ENCODE peak calls at places on chromosomes 1 and 21, in seven cellular contexts. T is dorsolateral prefrontal cortex, O is astrocyte of the spinal cord, N is testis, K is fibroblast of lung, M is GM12864, H is glutamatergic neuron. P is an unnamed sample.

GRCh38 chr1:243705585-243705984 is 144.5 kb downstream of the AKT3 start:
- DNase-seq in H (no peak), T (no peak), M (no peak), N (no peak), K (no peak), O (no peak), P (no peak)

GRCh38 chr1:210692796-210693195 is 364.1 kb downstream of the HHAT start:
- DNase-seq in N (no peak), O (no peak), K (no peak), H (no peak), M (no peak), T (no peak), P (no peak)

GRCh38 chr1:119885903-119886783 is 10.2 kb downstream of the ADAM30 start:
- DNase-seq in N (peak), H (peak), T (no peak), K (peak), M (no peak), O (peak), P (peak)

GRCh38 chr1:182175340-182176068 is 114.0 kb upstream of the ZNF648 start:
- DNase-seq in K (no peak), O (no peak), T (no peak), N (no peak), H (no peak), M (no peak), P (no peak)

GRCh38 chr21:42081138-42081537 is 10.0 kb downstream of the UMODL1 start:
- DNase-seq in H (no peak), T (no peak), N (no peak), M (no peak), O (no peak), K (peak), P (no peak)

GRCh38 chr1:237890416-237890815 is 306 bp downstream of the ZP4 start:
- DNase-seq in H (no peak), N (no peak), K (no peak), T (no peak), O (no peak), M (no peak), P (no peak)

GRCh38 chr1:167509587-167509986 is 8.7 kb downstream of the CD247 start:
- DNase-seq in M (no peak), N (no peak), T (no peak), H (no peak), O (no peak), K (no peak), P (no peak)

GRCh38 chr1:52294580-52294979 is 71.4 kb downstream of the CC2D1B start:
- DNase-seq in N (no peak), O (no peak), T (no peak), M (no peak), H (no peak), K (peak), P (no peak)

GRCh38 chr1:186571771-186572170 is 108.5 kb downstream of the PTGS2 start:
- DNase-seq in H (no peak), N (no peak), T (no peak), M (no peak), K (no peak), O (no peak), P (no peak)

DNA sequence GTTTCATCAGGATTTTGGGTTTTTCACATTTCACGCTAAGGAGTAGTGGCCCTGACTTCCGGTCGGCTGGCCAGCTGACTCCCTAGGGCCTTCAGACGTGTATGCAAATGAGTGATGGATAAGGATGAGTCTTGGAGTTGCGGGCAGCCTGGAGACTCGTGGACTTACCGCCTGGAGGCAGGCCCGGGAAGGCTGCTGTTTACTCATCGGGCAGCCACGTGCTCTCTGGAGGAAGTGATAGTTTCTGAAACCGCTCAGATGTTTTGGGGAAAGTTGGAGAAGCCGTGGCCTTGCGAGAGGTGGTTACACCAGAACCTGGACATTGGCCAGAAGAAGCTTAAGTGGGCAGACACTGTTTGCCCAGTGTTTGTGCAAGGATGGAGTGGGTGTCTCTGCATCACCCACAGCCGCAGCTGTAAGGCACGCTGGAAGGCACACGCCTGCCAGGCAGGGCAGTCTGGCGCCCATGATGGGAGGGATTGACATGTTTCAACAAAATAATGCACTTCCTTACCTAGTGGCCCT is 23.1 kb upstream of the TNFRSF1B start:
- DNase-seq in K (peak), N (peak), O (peak), T (peak), M (no peak), H (no peak), P (no peak)
- TF ChIP-seq CTCF in K (peak), N (no peak), O (peak), T (no peak), M (no peak), H (no peak), P (no peak)

DNA sequence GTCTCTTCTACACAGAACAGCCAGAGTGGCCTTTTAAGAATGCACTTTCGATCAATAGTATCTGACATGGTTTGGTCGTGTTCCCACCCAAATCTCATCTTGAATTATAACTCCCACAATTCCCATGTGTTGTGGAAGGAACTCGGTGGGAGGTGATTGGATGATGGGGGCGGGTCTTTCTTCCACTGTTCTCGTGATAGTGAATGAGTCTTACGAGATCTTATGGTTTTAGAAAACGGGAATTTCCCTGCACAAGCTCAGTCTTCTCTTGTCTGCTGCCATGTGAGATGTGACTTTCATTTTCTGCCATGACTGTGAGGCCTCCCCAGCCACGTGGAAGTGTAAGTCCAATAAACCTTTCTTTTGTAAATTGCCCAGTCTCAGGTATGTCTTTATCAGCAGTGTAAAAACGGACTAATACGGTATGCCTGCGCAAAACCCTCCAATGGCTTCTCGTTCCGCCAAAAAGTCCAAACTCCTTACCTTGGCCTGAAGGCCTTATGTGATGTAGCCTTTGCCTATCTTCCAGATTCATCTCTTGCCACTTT is 23.0 kb upstream of the SMG7 start:
- DNase-seq in T (no peak), H (no peak), O (no peak), N (peak), K (no peak), M (no peak), P (no peak)
- TF ChIP-seq CTCF in T (no peak), H (no peak), O (no peak), N (no peak), K (no peak), M (no peak), P (no peak)

DNA sequence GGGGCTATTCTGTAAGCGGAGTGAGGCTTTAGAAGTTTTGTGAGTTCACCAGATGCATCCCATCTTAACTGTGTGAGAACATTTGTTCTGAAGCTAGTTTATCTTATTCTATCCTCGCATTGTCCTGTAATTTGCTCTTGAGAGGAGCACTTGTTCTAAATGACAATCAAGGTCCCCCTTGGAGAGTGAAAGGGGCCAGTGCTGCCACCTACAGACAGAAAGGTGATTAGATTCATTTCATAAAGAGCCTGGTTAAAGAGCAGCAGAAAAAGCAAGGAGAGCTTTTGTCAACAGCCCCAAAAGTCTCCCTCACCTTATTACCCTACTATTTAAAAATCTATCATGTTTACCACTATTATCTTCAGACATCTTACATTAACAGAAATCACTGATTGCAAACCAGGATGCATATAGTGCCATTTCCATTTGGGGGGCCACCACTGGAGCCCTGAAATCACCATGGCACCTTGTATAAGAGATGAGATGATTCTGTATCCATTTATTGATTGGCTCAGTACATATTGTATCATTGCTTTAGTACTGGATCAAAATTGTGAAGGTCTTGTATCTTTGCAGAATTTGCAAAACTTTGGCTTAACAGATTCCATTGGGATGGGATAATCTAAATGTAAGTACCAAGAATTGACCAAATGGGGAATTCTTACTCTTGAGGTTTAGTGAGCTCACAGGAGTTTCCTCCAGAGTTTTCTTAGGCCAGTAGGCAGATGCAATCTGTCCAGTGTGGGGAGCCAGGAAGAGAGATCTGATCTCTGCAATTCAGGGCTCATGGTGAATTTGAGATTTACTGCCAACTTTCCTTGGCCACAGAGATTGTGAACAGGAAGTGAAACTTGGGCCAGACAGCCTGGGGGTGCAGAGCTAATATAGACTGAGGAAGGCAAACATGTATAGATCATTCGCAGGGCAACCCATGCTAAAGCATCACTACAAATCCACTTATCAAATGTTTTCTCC is 64.3 kb upstream of the TRABD2B start:
- DNase-seq in N (peak), K (peak), M (no peak), O (peak), T (peak), H (peak), P (peak)
- TF ChIP-seq CTCF in N (peak), K (peak), M (peak), O (peak), T (peak), H (peak), P (peak)

GRCh38 chr1:222589462-222590302 is at the start of gene TAF1A:
- DNase-seq in N (peak), H (peak), T (peak), O (peak), K (peak), M (peak), P (peak)
- TF ChIP-seq CTCF in N (no peak), H (no peak), T (no peak), O (no peak), K (no peak), M (no peak), P (no peak)

GRCh38 chr1:24112381-24113169 is 640 bp upstream of the MYOM3 start:
- DNase-seq in K (peak), M (peak), H (no peak), T (peak), N (peak), O (peak), P (peak)
- TF ChIP-seq CTCF in K (peak), M (peak), H (no peak), T (no peak), N (peak), O (peak), P (peak)

DNA sequence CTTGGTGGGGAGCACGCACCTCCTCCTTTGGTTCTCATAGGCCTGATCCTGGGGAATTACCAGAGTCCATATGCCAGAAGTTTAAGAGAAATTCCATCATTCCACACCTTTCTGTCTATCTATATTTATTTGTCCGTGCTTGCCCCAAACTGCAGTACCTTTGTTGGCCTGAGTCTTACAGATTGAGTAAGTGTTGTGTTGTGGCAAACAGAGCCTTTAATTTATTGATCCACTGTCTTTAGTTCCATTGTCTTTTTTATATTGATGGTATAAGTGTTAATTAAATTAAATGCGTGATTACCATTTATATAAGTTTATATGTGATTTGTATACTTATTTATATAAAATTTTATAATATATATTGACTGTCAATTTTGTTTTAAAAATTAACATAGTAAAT is 4.9 kb downstream of the SH3BGR start:
- DNase-seq in H (no peak), K (no peak), T (no peak), M (no peak), O (no peak), N (no peak), P (no peak)
- TF ChIP-seq CTCF in H (peak), K (peak), T (no peak), M (peak), O (no peak), N (peak), P (no peak)

P was measured in GM10248.